ENCODE peak calls at places on chromosomes 5 and 9, in seven cellular contexts. H, A, E, Q, G, K and W are unnamed samples.

GRCh38 chr5:66407739-66408138 is 188.5 kb upstream of the MAST4 start:
- DNase-seq in K (no peak), A (no peak), G (no peak), E (no peak), Q (no peak), H (no peak), W (no peak)

GRCh38 chr9:16120727-16121126 is 567.9 kb downstream of the CCDC171 start:
- DNase-seq in K (no peak), H (no peak), A (no peak), E (no peak), Q (no peak), G (no peak), W (no peak)

GRCh38 chr5:35608881-35609779 is 8.5 kb upstream of the SPEF2 start:
- DNase-seq in Q (peak), E (no peak), K (no peak), A (no peak), H (no peak), G (peak), W (no peak)

GRCh38 chr5:74555991-74556390 is 84.5 kb downstream of the ENC1 start:
- DNase-seq in K (no peak), E (peak), A (no peak), Q (no peak), G (no peak), H (no peak), W (no peak)

GRCh38 chr9:95305770-95306492 is 11.6 kb downstream of the FANCC start:
- DNase-seq in G (no peak), K (no peak), H (no peak), A (no peak), Q (no peak), E (no peak), W (no peak)

GRCh38 chr9:133686642-133687575 is 50.7 kb downstream of the DBH start:
- DNase-seq in G (no peak), K (peak), A (no peak), E (no peak), Q (no peak), H (no peak), W (peak)

GRCh38 chr9:107703651-107704050 is 214.1 kb upstream of the KLF4 start:
- DNase-seq in Q (no peak), A (no peak), H (no peak), K (no peak), G (no peak), E (no peak), W (no peak)

GRCh38 chr5:180645609-180646204 is 3.7 kb downstream of the FLT4 start:
- DNase-seq in H (peak), K (no peak), A (no peak), G (no peak), Q (no peak), E (no peak), W (no peak)

GRCh38 chr5:161602739-161603138 is 56.2 kb upstream of the GABRB2 start:
- DNase-seq in H (no peak), K (no peak), G (no peak), A (no peak), E (no peak), Q (no peak), W (no peak)

GRCh38 chr5:112491257-112491656 is 72.2 kb upstream of the EPB41L4A start:
- DNase-seq in Q (peak), E (no peak), H (no peak), A (no peak), G (peak), K (no peak), W (no peak)

GRCh38 chr5:158456241-158456640 is 597.3 kb upstream of the CLINT1 start:
- DNase-seq in H (no peak), K (no peak), G (no peak), Q (no peak), A (no peak), E (no peak), W (no peak)

GRCh38 chr5:135324897-135325650 is 74.0 kb downstream of the MACROH2A1 start:
- DNase-seq in A (no peak), Q (peak), G (no peak), H (no peak), K (no peak), E (no peak), W (no peak)

GRCh38 chr5:149939572-149939971 is 5.0 kb downstream of the PDE6A start:
- DNase-seq in H (no peak), E (no peak), G (peak), A (no peak), Q (no peak), K (no peak), W (no peak)

GRCh38 chr5:59143926-59144333 is 561.1 kb downstream of the RAB3C start:
- DNase-seq in H (no peak), A (no peak), E (no peak), Q (no peak), G (no peak), K (no peak), W (no peak)

GRCh38 chr5:143976055-143976454 is 164.1 kb downstream of the HMHB1 start:
- DNase-seq in H (no peak), A (no peak), G (no peak), E (no peak), Q (no peak), K (no peak), W (no peak)

GRCh38 chr9:135023389-135023788 is 64.1 kb upstream of the OLFM1 start:
- DNase-seq in E (no peak), H (no peak), A (no peak), G (peak), K (no peak), Q (peak), W (peak)

GRCh38 chr5:159560073-159560472 is 229.8 kb upstream of the IL12B start:
- DNase-seq in G (no peak), K (no peak), E (no peak), A (no peak), H (no peak), Q (no peak), W (peak)

GRCh38 chr5:135318037-135318436 is 81.0 kb downstream of the MACROH2A1 start:
- DNase-seq in Q (no peak), H (no peak), A (peak), K (no peak), E (no peak), G (no peak), W (no peak)

GRCh38 chr5:134524826-134525686 is at the start of gene JADE2:
- DNase-seq in G (peak), Q (peak), E (peak), A (peak), K (peak), H (peak), W (peak)

GRCh38 chr5:137470111-137470920 is 28.8 kb downstream of the SPOCK1 start:
- DNase-seq in E (no peak), H (no peak), Q (peak), A (no peak), K (no peak), G (peak), W (no peak)

GRCh38 chr5:140151068-140151718 is 23.8 kb upstream of the CYSTM1 start:
- DNase-seq in A (no peak), H (no peak), K (no peak), Q (no peak), G (no peak), E (no peak), W (no peak)

GRCh38 chr5:180825768-180826525 is 23.3 kb upstream of the MGAT1 start:
- DNase-seq in Q (peak), G (peak), K (no peak), E (no peak), H (no peak), A (peak), W (no peak)

GRCh38 chr5:68554566-68555279 is 339.2 kb downstream of the PIK3R1 start:
- DNase-seq in A (peak), G (peak), Q (peak), E (no peak), K (peak), H (peak), W (no peak)

GRCh38 chr9:110950041-110950645 is 88.1 kb downstream of the LPAR1 start:
- DNase-seq in H (no peak), G (no peak), K (no peak), A (no peak), E (no peak), Q (no peak), W (no peak)

GRCh38 chr5:134524219-134524825 is 1.1 kb upstream of the JADE2 start:
- DNase-seq in K (peak), Q (peak), E (peak), H (peak), A (peak), G (peak), W (peak)

GRCh38 chr5:118554991-118555390 is 433.4 kb downstream of the DTWD2 start:
- DNase-seq in G (no peak), Q (no peak), K (no peak), A (no peak), E (no peak), H (no peak), W (no peak)

GRCh38 chr9:8855046-8855445 is 1055.5 kb upstream of the DMAC1 start:
- DNase-seq in K (no peak), A (no peak), E (no peak), Q (no peak), H (no peak), G (no peak), W (no peak)

GRCh38 chr9:133725886-133726285 is 12.3 kb downstream of the SARDH start:
- DNase-seq in E (no peak), G (no peak), H (no peak), A (peak), Q (no peak), K (no peak), W (no peak)

GRCh38 chr9:78396087-78396486 is 99.2 kb downstream of the PSAT1 start:
- DNase-seq in K (no peak), Q (no peak), E (no peak), A (no peak), G (no peak), H (no peak), W (no peak)

GRCh38 chr9:13588151-13589043 is 308.9 kb upstream of the MPDZ start:
- DNase-seq in Q (no peak), G (no peak), E (no peak), H (no peak), K (no peak), A (no peak), W (no peak)

GRCh38 chr5:17305024-17305423 is 87.6 kb downstream of the BASP1 start:
- DNase-seq in Q (no peak), A (no peak), E (no peak), G (peak), H (no peak), K (no peak), W (no peak)

GRCh38 chr5:141514330-141515111 is 25.6 kb downstream of the PCDHGC5 start:
- DNase-seq in Q (peak), K (no peak), H (no peak), A (no peak), E (no peak), G (peak), W (no peak)
- TF ChIP-seq CTCF in Q (no peak), K (no peak), H (no peak), A (no peak), E (no peak), G (no peak), W (no peak)

GRCh38 chr9:109139851-109140250 is 20.1 kb upstream of the TMEM245 start:
- DNase-seq in E (no peak), Q (no peak), A (no peak), H (no peak), G (no peak), K (no peak), W (no peak)

GRCh38 chr9:109141375-109141774 is 21.6 kb upstream of the TMEM245 start:
- DNase-seq in H (no peak), K (no peak), A (no peak), E (no peak), G (no peak), Q (no peak), W (no peak)

GRCh38 chr9:109138421-109138820 is 18.7 kb upstream of the TMEM245 start:
- DNase-seq in G (no peak), H (no peak), E (no peak), A (no peak), Q (no peak), K (no peak), W (no peak)

GRCh38 chr9:109145062-109145461 is 22.0 kb downstream of the FRRS1L start:
- DNase-seq in E (no peak), G (no peak), Q (no peak), A (no peak), H (no peak), K (no peak), W (no peak)

GRCh38 chr9:109143881-109144562 is 23.0 kb downstream of the FRRS1L start:
- DNase-seq in Q (peak), H (no peak), E (no peak), K (no peak), G (peak), A (no peak), W (no peak)
- TF ChIP-seq CTCF in Q (peak), H (no peak), E (peak), K (no peak), G (no peak), A (no peak), W (peak)

GRCh38 chr5:154193176-154193575 is 2.6 kb downstream of the GALNT10 start:
- DNase-seq in H (no peak), G (no peak), E (no peak), Q (no peak), K (peak), A (no peak), W (no peak)

GRCh38 chr5:154190652-154191304 is at the start of gene GALNT10:
- DNase-seq in H (peak), K (peak), E (no peak), Q (peak), A (peak), G (peak), W (peak)

GRCh38 chr5:154189256-154189818 is 1.2 kb upstream of the GALNT10 start:
- DNase-seq in G (no peak), K (peak), Q (no peak), E (no peak), H (peak), A (no peak), W (no peak)

GRCh38 chr5:154191467-154192261 is 1.1 kb downstream of the GALNT10 start:
- DNase-seq in H (no peak), G (no peak), K (no peak), A (no peak), Q (no peak), E (no peak), W (peak)

GRCh38 chr5:154189819-154190651 is 498 bp upstream of the GALNT10 start:
- DNase-seq in G (peak), Q (peak), K (peak), H (peak), A (peak), E (peak), W (peak)
- TF ChIP-seq CTCF in G (peak), Q (peak), K (peak), H (peak), A (peak), E (peak), W (peak)

GRCh38 chr9:85417674-85418073 is 324.1 kb downstream of the AGTPBP1 start:
- DNase-seq in Q (no peak), H (no peak), A (no peak), G (no peak), E (no peak), K (no peak), W (no peak)

GRCh38 chr9:85408494-85408893 is 333.3 kb downstream of the AGTPBP1 start:
- DNase-seq in E (no peak), A (no peak), H (no peak), G (no peak), K (no peak), Q (no peak), W (no peak)

GRCh38 chr9:85416720-85417119 is 325.0 kb downstream of the AGTPBP1 start:
- DNase-seq in A (no peak), K (no peak), G (no peak), Q (no peak), H (no peak), E (no peak), W (no peak)

DNA sequence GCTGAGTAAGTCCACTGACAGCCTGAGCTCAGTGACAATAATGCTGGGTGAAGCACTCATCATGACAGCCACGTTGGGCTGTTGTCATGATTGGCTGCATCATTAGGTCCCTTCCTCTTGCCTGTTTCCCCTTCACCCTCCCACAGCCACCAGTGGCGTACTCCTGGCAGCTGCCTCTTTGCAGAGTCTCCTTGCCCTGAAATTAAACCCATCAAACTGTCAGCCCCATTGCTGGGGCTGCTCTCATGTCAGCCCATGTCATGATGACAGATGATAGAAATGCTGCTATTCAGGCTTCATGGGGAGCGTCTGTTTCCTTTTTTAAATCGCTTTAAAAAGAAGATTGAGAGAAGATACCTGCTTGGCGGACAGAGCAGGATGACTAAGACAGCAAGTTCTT is 327.4 kb downstream of the AGTPBP1 start:
- DNase-seq in E (no peak), H (no peak), G (no peak), K (no peak), A (no peak), Q (no peak), W (no peak)
- TF ChIP-seq CTCF in E (no peak), H (no peak), G (no peak), K (no peak), A (no peak), Q (no peak), W (no peak)

DNA sequence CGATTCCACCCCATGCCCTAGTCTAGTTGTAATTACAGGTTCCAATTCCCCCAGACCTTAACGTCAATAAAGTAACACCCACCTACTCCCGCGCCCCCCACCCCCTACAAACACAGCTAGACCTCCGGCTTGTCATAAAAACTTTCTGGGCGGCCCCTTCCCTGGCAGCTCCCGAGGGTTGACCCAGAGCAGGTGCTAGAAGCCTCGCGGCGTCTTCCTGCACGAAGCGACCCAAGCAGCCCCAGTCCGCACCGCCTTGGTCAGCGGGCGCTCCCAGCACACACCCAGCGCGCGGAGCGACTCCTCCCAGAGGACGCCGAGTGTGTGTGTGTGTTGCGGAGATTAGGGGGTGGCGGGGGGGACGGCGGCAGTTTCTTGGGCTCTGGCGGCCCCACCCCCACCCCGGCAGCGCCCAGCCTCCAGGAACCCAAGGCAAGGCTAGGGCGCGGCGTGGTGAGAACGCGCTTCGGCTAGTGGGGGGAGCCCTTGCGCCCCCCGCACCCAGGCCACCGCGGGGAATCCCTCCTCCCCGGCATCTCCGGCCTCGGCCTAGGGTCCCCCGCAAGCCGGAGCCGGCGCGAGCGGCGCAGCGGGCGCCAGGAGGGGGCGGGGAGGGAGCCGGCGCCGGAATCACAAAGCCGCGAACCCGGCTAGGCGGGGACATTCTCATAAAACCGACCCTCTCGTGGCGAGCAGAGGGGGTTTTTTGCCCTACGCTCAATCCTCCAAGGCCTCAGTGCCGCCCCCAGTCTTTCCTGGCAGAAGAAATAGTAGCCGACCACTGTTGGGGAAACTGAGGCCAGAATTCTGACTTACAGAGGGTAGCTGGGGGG is 2.2 kb downstream of the PCDH1 start:
- DNase-seq in G (peak), H (no peak), A (peak), Q (peak), K (peak), E (no peak), W (peak)
- TF ChIP-seq CTCF in G (no peak), H (no peak), A (no peak), Q (no peak), K (no peak), E (no peak), W (no peak)

GRCh38 chr9:99855467-99856176 is 33.9 kb downstream of the NR4A3 start:
- DNase-seq in E (no peak), A (no peak), G (peak), K (no peak), H (no peak), Q (no peak), W (no peak)
- TF ChIP-seq CTCF in E (peak), A (no peak), G (peak), K (no peak), H (no peak), Q (no peak), W (peak)

DNA sequence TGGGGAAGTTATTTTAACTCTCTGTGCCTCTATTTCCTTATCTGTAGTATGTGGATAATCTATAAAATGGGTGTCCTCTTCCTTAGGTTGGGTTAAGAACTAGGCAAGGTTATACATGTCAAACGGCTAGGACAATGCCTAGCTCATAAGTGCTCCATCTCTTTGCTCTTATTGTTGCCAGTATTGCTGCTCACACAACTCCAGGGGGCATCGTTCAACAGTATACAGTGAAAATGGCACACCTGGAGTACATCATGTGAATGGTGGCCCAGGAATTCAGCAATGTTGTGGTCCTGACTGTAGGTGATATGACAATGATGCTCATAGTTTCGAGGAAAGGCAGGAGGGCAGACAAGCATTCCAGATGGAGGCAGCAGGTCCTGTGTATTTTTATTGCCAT is 30.1 kb downstream of the SLIT3 start:
- DNase-seq in E (no peak), H (no peak), Q (no peak), A (no peak), K (no peak), G (peak), W (no peak)
- TF ChIP-seq CTCF in E (no peak), H (no peak), Q (no peak), A (no peak), K (no peak), G (no peak), W (no peak)